ENCODE peak calls at places on chromosomes 2 and 18, in nine cellular contexts. E is OCI-LY7, A is hepatocyte, J is neural progenitor cell, M is MM.1S, I is PC-3, U is GM23338, N is HCT116, C is SK-N-SH. F is an unnamed sample.

GRCh38 chr2:218984239-218985020 is 554 bp downstream of the FEV start:
- DNase-seq in E (no peak), N (no peak), M (peak; percentile 2), C (peak; percentile 78), I (peak; percentile 16), A (peak; percentile 54), U (peak; percentile 73), J (peak; percentile 63), F (peak; percentile 30)

GRCh38 chr18:7596133-7596532 is 29.0 kb downstream of the PTPRM start:
- DNase-seq in M (no peak), I (no peak), J (no peak), N (no peak), C (no peak), U (no peak), E (no peak), A (no peak), F (peak; percentile 50)

GRCh38 chr2:46850742-46851141 is 64.9 kb downstream of the MCFD2 start:
- DNase-seq in U (no peak), M (no peak), C (no peak), I (peak; percentile 93), E (no peak), A (peak; percentile 47), N (no peak), J (no peak), F (peak; percentile 78)

GRCh38 chr2:136582631-136583205 is 182.6 kb upstream of the THSD7B start:
- DNase-seq in A (peak; percentile 50), E (peak; percentile 39), N (no peak), M (peak; percentile 47), U (peak; percentile 65), C (no peak), J (peak; percentile 78), I (peak; percentile 38), F (peak; percentile 6)

GRCh38 chr18:25169701-25170100 is 182.3 kb downstream of the ZNF521 start:
- DNase-seq in N (no peak), C (no peak), E (no peak), I (no peak), M (no peak), A (no peak), U (no peak), J (no peak), F (peak; percentile 52)

GRCh38 chr2:234437642-234438321 is 59.1 kb downstream of the ARL4C start:
- DNase-seq in E (no peak), A (no peak), C (no peak), U (no peak), I (no peak), N (no peak), J (peak; percentile 39), M (no peak), F (no peak)

GRCh38 chr2:196123679-196124373 is 47.6 kb downstream of the STK17B start:
- DNase-seq in I (no peak), M (no peak), C (no peak), N (no peak), U (no peak), J (no peak), A (peak; percentile 41), E (no peak), F (peak; percentile 63)

GRCh38 chr2:222433381-222434173 is 9.2 kb downstream of the SGPP2 start:
- DNase-seq in I (no peak), C (no peak), U (peak; percentile 90), J (no peak), A (no peak), E (no peak), N (no peak), M (no peak), F (no peak)

GRCh38 chr18:59669872-59670657 is 27.2 kb downstream of the CCBE1 start:
- DNase-seq in I (no peak), A (peak; percentile 21), U (no peak), N (no peak), C (no peak), M (no peak), E (no peak), J (no peak), F (peak; percentile 50)

GRCh38 chr18:48391863-48392262 is 17.3 kb downstream of the ZBTB7C start:
- DNase-seq in N (no peak), J (no peak), I (no peak), C (no peak), U (no peak), M (no peak), A (no peak), E (no peak), F (no peak)

GRCh38 chr18:9712606-9713005 is 4.5 kb downstream of the RAB31 start:
- DNase-seq in C (no peak), U (no peak), E (no peak), A (no peak), N (no peak), J (no peak), M (no peak), I (no peak), F (peak; percentile 52)

GRCh38 chr2:15023231-15023630 is 390.7 kb downstream of the LRATD1 start:
- DNase-seq in E (no peak), U (no peak), C (no peak), M (no peak), I (peak; percentile 68), N (no peak), J (no peak), A (no peak), F (no peak)

GRCh38 chr2:60353863-60354262 is 199.6 kb downstream of the BCL11A start:
- DNase-seq in A (no peak), I (no peak), C (no peak), U (no peak), M (peak; percentile 61), E (peak; percentile 95), N (no peak), J (no peak), F (no peak)

GRCh38 chr2:101560780-101561315 is 85.9 kb upstream of the RFX8 start:
- DNase-seq in A (no peak), J (no peak), U (no peak), I (no peak), C (no peak), M (no peak), N (no peak), E (no peak), F (no peak)

GRCh38 chr18:44320619-44321460 is 359.8 kb upstream of the SETBP1 start:
- DNase-seq in N (no peak), J (no peak), C (no peak), M (no peak), U (peak; percentile 13), E (no peak), I (no peak), A (no peak), F (no peak)

GRCh38 chr2:30180230-30180629 is 33.4 kb downstream of the YPEL5 start:
- DNase-seq in J (no peak), U (no peak), M (no peak), N (no peak), I (no peak), E (no peak), A (no peak), C (no peak), F (no peak)
- TF ChIP-seq EZH2phosphoT487 in J (no peak), U (no peak), M (no peak), N (no peak), I (no peak), E (no peak), A (no peak), C (no peak), F (no peak)

GRCh38 chr2:204853905-204854304 is 308.6 kb downstream of the PARD3B start:
- DNase-seq in C (no peak), M (no peak), U (no peak), J (no peak), E (no peak), N (no peak), A (no peak), I (no peak), F (no peak)

GRCh38 chr2:204850576-204850975 is 305.3 kb downstream of the PARD3B start:
- DNase-seq in U (no peak), N (no peak), C (no peak), A (no peak), E (no peak), I (no peak), M (no peak), J (no peak), F (no peak)

GRCh38 chr2:204846471-204846870 is 301.2 kb downstream of the PARD3B start:
- DNase-seq in C (no peak), U (no peak), A (no peak), N (no peak), J (no peak), I (no peak), E (no peak), M (no peak), F (no peak)

GRCh38 chr2:204849887-204850286 is 304.6 kb downstream of the PARD3B start:
- DNase-seq in J (no peak), E (no peak), N (no peak), U (no peak), A (no peak), I (peak; percentile 74), C (no peak), M (no peak), F (no peak)
- H3K4me2 ChIP-seq in J (no peak overlapping the region), E (no peak overlapping the region), N (no peak overlapping the region), U (no peak overlapping the region), A (no peak overlapping the region), I (no peak overlapping the region), C (no peak overlapping the region), M (no peak overlapping the region), F (no peak overlapping the region)

GRCh38 chr2:28748176-28748575 is 3.5 kb upstream of the PPP1CB start:
- DNase-seq in I (no peak), U (no peak), M (peak; percentile 42), A (no peak), J (no peak), E (no peak), N (no peak), C (no peak), F (no peak)
- TF ChIP-seq EZH2phosphoT487 in I (no peak), U (no peak), M (no peak), A (no peak), J (no peak), E (no peak), N (no peak), C (no peak), F (no peak)

GRCh38 chr2:212904646-212905045 is 246.8 kb downstream of the IKZF2 start:
- DNase-seq in M (no peak), A (no peak), I (no peak), E (no peak), C (no peak), U (no peak), J (no peak), N (no peak), F (no peak)

GRCh38 chr2:212908682-212909435 is 242.6 kb downstream of the IKZF2 start:
- DNase-seq in A (no peak), U (no peak), N (no peak), E (no peak), C (no peak), M (no peak), I (no peak), J (no peak), F (no peak)

GRCh38 chr2:212908031-212908430 is 243.4 kb downstream of the IKZF2 start:
- DNase-seq in N (no peak), A (no peak), M (no peak), C (no peak), U (no peak), E (no peak), I (no peak), J (no peak), F (no peak)

GRCh38 chr2:212905640-212906201 is 245.7 kb downstream of the IKZF2 start:
- DNase-seq in J (peak; percentile 53), I (peak; percentile 98), U (peak; percentile 11), A (peak; percentile 42), E (no peak), N (no peak), C (no peak), M (no peak), F (no peak)

GRCh38 chr2:212906620-212907019 is 244.8 kb downstream of the IKZF2 start:
- DNase-seq in J (no peak), N (no peak), C (no peak), I (no peak), E (no peak), A (no peak), U (no peak), M (no peak), F (no peak)
- H3K4me2 ChIP-seq in J (peak overlapping the region; percentile 53), N (no peak overlapping the region), C (no peak overlapping the region), I (peak overlapping the region; percentile 81), E (no peak overlapping the region), A (peak overlapping the region; percentile 55), U (no peak overlapping the region), M (no peak overlapping the region), F (no peak overlapping the region)

F was measured in GM23248.